ENCODE peak calls at places on chromosome 16, in eight cellular contexts. Z is prostate gland; A is CD4-positive, CD25-positive, alpha-beta regulatory T cell; H is dorsolateral prefrontal cortex; O is bronchial epithelial cell; I is pancreas; X is thoracic aorta; B is endothelial cell of umbilical vein. U is an unnamed sample. For H3K27me3, the result is how much of the 10 kb centered on the place peaks cover.

GRCh38 chr16:1770328-1771071 is 843 bp downstream of the NME3 start:
- DNase-seq in H (peak), B (peak), X (no peak), Z (peak), O (peak), I (peak), A (peak), U (peak)

GRCh38 chr16:66687906-66688625 is 8.5 kb downstream of the CMTM4 start:
- DNase-seq in X (no peak), Z (no peak), H (no peak), I (no peak), B (no peak), O (no peak), A (no peak), U (no peak)

GRCh38 chr16:11250091-11250785 is 5.8 kb downstream of the SOCS1 start:
- DNase-seq in H (no peak), Z (no peak), I (no peak), O (peak), A (no peak), B (no peak), X (no peak), U (no peak)

GRCh38 chr16:61887903-61888302 is 148.3 kb downstream of the CDH8 start:
- DNase-seq in B (no peak), O (peak), X (no peak), A (no peak), I (no peak), Z (no peak), H (no peak), U (peak)

GRCh38 chr16:50299508-50300105 is 33.3 kb downstream of the ADCY7 start:
- DNase-seq in I (no peak), O (no peak), A (no peak), B (no peak), H (peak), X (no peak), Z (no peak), U (no peak)

GRCh38 chr16:1102921-1103648 is 7.0 kb upstream of the C1QTNF8 start:
- DNase-seq in Z (peak), A (peak), O (peak), H (peak), I (no peak), X (no peak), B (peak), U (peak)

GRCh38 chr16:8788578-8789172 is 8.8 kb downstream of the TMEM186 start:
- DNase-seq in O (no peak), I (no peak), A (no peak), B (no peak), X (no peak), H (no peak), Z (no peak), U (no peak)

GRCh38 chr16:80260906-80261311 is 279.9 kb upstream of the DYNLRB2 start:
- DNase-seq in B (peak), H (no peak), X (no peak), A (no peak), O (peak), Z (no peak), I (no peak), U (no peak)

GRCh38 chr16:73000020-73000906 is 47.7 kb downstream of the ZFHX3 start:
- DNase-seq in Z (peak), B (no peak), X (no peak), O (peak), A (no peak), H (peak), I (no peak), U (no peak)

GRCh38 chr16:75304521-75305363 is 53.3 kb upstream of the BCAR1 start:
- DNase-seq in Z (no peak), I (peak), A (no peak), X (peak), H (peak), O (peak), B (peak), U (peak)

GRCh38 chr16:57039148-57039812 is 49.9 kb downstream of the NLRC5 start:
- DNase-seq in A (no peak), X (no peak), Z (no peak), O (no peak), I (no peak), H (no peak), B (peak), U (peak)

GRCh38 chr16:4798456-4798855 is 3.3 kb downstream of the SMIM22 start:
- DNase-seq in H (no peak), B (no peak), A (no peak), Z (no peak), X (no peak), I (no peak), O (no peak), U (no peak)

GRCh38 chr16:1865902-1866690 is 5.9 kb downstream of the MEIOB start:
- DNase-seq in A (no peak), H (no peak), B (no peak), Z (no peak), I (no peak), X (no peak), O (no peak), U (no peak)

GRCh38 chr16:68076560-68076959 is 8.6 kb upstream of the NFATC3 start:
- DNase-seq in H (no peak), Z (no peak), A (no peak), I (no peak), X (no peak), O (no peak), B (no peak), U (no peak)

GRCh38 chr16:11017499-11017898 is 73.1 kb downstream of the CLEC16A start:
- DNase-seq in A (no peak), I (no peak), Z (no peak), B (no peak), H (no peak), X (no peak), O (no peak), U (no peak)

GRCh38 chr16:87178977-87179376 is 138.2 kb downstream of the C16orf95 start:
- DNase-seq in I (no peak), B (peak), A (no peak), X (peak), O (peak), H (no peak), Z (no peak), U (peak)

GRCh38 chr16:64926476-64926875 is 195.4 kb downstream of the CDH11 start:
- DNase-seq in A (no peak), Z (no peak), I (no peak), B (no peak), H (no peak), X (no peak), O (no peak), U (no peak)

GRCh38 chr16:68889508-68890150 is 46.3 kb downstream of the TANGO6 start:
- DNase-seq in O (no peak), I (no peak), H (no peak), A (no peak), Z (no peak), B (no peak), X (no peak), U (no peak)

GRCh38 chr16:31403590-31404352 is 10.6 kb downstream of the ITGAD start:
- DNase-seq in I (no peak), B (no peak), A (no peak), H (no peak), Z (no peak), O (no peak), X (no peak), U (no peak)
- H3K4me3 ChIP-seq in I (no peak), B (no peak), A (no peak), H (no peak), Z (no peak), O (no peak), X (no peak), U (peak)

GRCh38 chr16:54432481-54433229 is 146.1 kb upstream of the IRX3 start:
- DNase-seq in X (no peak), I (no peak), Z (no peak), O (no peak), B (no peak), H (no peak), A (no peak), U (no peak)
- H3K27me3 ChIP-seq in X (under half), I (under half), Z (under half), O (under half), B (under half), H (under half), A (under half), U (under half)

GRCh38 chr16:84827897-84828296 is 8.1 kb downstream of the CRISPLD2 start:
- DNase-seq in O (no peak), B (no peak), A (no peak), I (no peak), Z (no peak), X (no peak), H (no peak), U (no peak)

GRCh38 chr16:84826558-84826941 is 6.8 kb downstream of the CRISPLD2 start:
- DNase-seq in B (no peak), A (no peak), I (no peak), Z (no peak), H (no peak), X (no peak), O (no peak), U (peak)

GRCh38 chr16:84828322-84828721 is 8.5 kb downstream of the CRISPLD2 start:
- DNase-seq in B (no peak), A (no peak), I (no peak), O (no peak), H (no peak), X (no peak), Z (no peak), U (no peak)

GRCh38 chr16:84825896-84826557 is 6.2 kb downstream of the CRISPLD2 start:
- DNase-seq in O (no peak), Z (no peak), H (no peak), A (no peak), I (no peak), X (no peak), B (no peak), U (no peak)

GRCh38 chr16:84827131-84827574 is 7.4 kb downstream of the CRISPLD2 start:
- DNase-seq in H (no peak), I (no peak), A (no peak), O (no peak), B (no peak), Z (no peak), X (no peak), U (peak)
- H3K4me3 ChIP-seq in H (no peak), I (no peak), A (no peak), O (no peak), B (no peak), Z (no peak), X (no peak), U (no peak)

GRCh38 chr16:88939814-88940195 is 37.2 kb downstream of the CBFA2T3 start:
- DNase-seq in Z (no peak), A (no peak), B (no peak), O (no peak), H (no peak), X (no peak), I (no peak), U (no peak)

GRCh38 chr16:88938933-88939813 is 37.8 kb downstream of the CBFA2T3 start:
- DNase-seq in O (no peak), Z (no peak), B (no peak), H (no peak), A (no peak), X (no peak), I (no peak), U (no peak)

GRCh38 chr16:88938119-88938932 is 38.7 kb downstream of the CBFA2T3 start:
- DNase-seq in B (no peak), X (no peak), I (no peak), H (no peak), O (no peak), Z (no peak), A (no peak), U (no peak)

GRCh38 chr16:88936008-88936912 is 40.7 kb downstream of the CBFA2T3 start:
- DNase-seq in B (no peak), O (no peak), I (no peak), A (no peak), Z (no peak), H (no peak), X (no peak), U (no peak)

DNA sequence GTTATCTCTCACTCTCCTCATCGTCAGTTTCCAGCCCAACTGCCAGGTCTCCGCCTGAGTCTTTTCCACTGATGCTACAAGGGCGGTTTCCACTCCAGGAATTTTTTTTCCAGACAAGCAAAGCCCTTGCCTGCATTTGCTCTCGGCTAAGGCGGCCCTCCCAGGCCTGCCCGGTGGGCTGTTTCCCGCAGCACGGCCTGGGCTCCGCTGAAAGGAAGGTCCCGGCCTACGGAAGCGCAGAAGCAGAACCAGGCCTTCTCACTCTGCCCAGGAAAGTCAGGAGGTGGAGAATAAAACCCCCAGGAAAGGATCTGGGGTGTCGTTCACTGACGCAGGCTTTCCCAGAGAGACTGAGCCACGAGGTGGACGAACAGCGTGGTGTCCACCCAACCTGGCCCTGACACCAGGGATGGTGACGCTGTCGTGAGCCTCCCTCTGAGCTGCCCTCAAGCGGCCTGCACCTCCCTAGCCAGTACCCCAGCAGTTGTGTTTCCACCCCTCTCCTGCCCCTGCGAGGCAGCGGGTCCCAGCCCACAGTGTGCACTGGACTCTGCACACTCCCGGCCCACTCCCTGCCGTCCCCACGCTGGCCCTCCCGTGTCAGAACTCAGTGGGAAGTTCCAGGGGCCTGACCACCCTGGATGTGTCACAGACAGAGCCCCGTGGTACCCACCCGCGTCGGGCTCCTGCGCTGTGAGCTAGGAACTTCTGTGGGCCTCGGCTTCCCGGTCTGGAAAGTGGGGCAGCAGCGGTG is 39.9 kb downstream of the CBFA2T3 start:
- DNase-seq in X (no peak), Z (no peak), A (no peak), H (no peak), B (no peak), I (no peak), O (no peak), U (no peak)
- H3K27me3 ChIP-seq in X (under half), Z (under half), A (under half), H (under half), B (under half), I (under half), O (under half), U (half or more)

GRCh38 chr16:88647178-88648070 is 3.4 kb downstream of the CYBA start:
- DNase-seq in X (no peak), O (no peak), H (no peak), A (no peak), Z (no peak), B (no peak), I (no peak), U (no peak)
- H3K4me3 ChIP-seq in X (no peak), O (no peak), H (no peak), A (no peak), Z (no peak), B (no peak), I (no peak), U (no peak)

GRCh38 chr16:55250641-55251550 is 73.1 kb upstream of the IRX6 start:
- DNase-seq in Z (no peak), X (no peak), B (no peak), H (no peak), A (no peak), O (no peak), I (no peak), U (no peak)
- H3K27me3 ChIP-seq in Z (under half), X (under half), B (under half), H (under half), A (under half), O (under half), I (under half), U (under half)

U was measured in mesenchymal stem cell.